ENCODE peak calls at places on chromosome 5, in five cellular contexts. P is GM12878, Q is K562, Y is HepG2, C is HCT116. V is an unnamed sample.

GRCh38 chr5:170861855-170862766 is at the start of gene RANBP17:
- DNase-seq in P (no peak), Q (no peak), Y (no peak), C (peak; percentile 53), V (peak; percentile 88)

GRCh38 chr5:107840161-107840560 is 169.4 kb upstream of the EFNA5 start:
- DNase-seq in P (no peak), Q (no peak), Y (no peak), C (no peak), V (no peak)

GRCh38 chr5:56961746-56962145 is 9.8 kb upstream of the MIER3 start:
- DNase-seq in P (no peak), Q (no peak), Y (no peak), C (no peak), V (no peak)

GRCh38 chr5:97100486-97100885 is 41.9 kb downstream of the LIX1 start:
- DNase-seq in P (no peak), Q (no peak), Y (no peak), C (no peak), V (no peak)

GRCh38 chr5:179261301-179262125 is 83.7 kb downstream of the ADAMTS2 start:
- DNase-seq in P (no peak), Q (peak; percentile 51), Y (peak; percentile 75), C (no peak), V (peak; percentile 81)

GRCh38 chr5:112059601-112060135 is 302.7 kb upstream of the NREP start:
- DNase-seq in P (no peak), Q (no peak), Y (no peak), C (no peak), V (no peak)

GRCh38 chr5:158951951-158952545 is 147.7 kb downstream of the EBF1 start:
- DNase-seq in P (no peak), Q (no peak), Y (no peak), C (no peak), V (peak; percentile 9)

GRCh38 chr5:174454464-174454863 is 269.9 kb upstream of the MSX2 start:
- DNase-seq in P (no peak), Q (no peak), Y (no peak), C (no peak), V (no peak)

GRCh38 chr5:126965061-126965475 is 65.3 kb downstream of the MARCHF3 start:
- DNase-seq in P (peak; percentile 55), Q (no peak), Y (no peak), C (no peak), V (no peak)

GRCh38 chr5:131783357-131783756 is 13.5 kb downstream of the FNIP1 start:
- DNase-seq in P (no peak), Q (no peak), Y (no peak), C (no peak), V (no peak)

GRCh38 chr5:88881566-88881965 is 1.4 kb downstream of the MEF2C start:
- DNase-seq in P (no peak), Q (no peak), Y (no peak), C (no peak), V (no peak)

GRCh38 chr5:160385496-160385895 is 14.4 kb downstream of the FAM200C start:
- DNase-seq in P (no peak), Q (no peak), Y (no peak), C (no peak), V (no peak)

GRCh38 chr5:88045931-88046461 is 222.6 kb downstream of the TMEM161B start:
- DNase-seq in P (no peak), Q (no peak), Y (no peak), C (no peak), V (no peak)

GRCh38 chr5:111746791-111747190 is 10.2 kb downstream of the NREP start:
- DNase-seq in P (no peak), Q (no peak), Y (no peak), C (no peak), V (no peak)

GRCh38 chr5:38420691-38421395 is 135.6 kb downstream of the LIFR start:
- DNase-seq in P (no peak), Q (peak; percentile 58), Y (peak; percentile 54), C (peak; percentile 60), V (no peak)

GRCh38 chr5:6725448-6725847 is 12.2 kb downstream of the TENT4A start:
- DNase-seq in P (no peak), Q (no peak), Y (no peak), C (no peak), V (no peak)

GRCh38 chr5:163252951-163253350 is 184.4 kb upstream of the CCNG1 start:
- DNase-seq in P (no peak), Q (no peak), Y (no peak), C (no peak), V (no peak)

GRCh38 chr5:96931605-96932004 is 4.3 kb upstream of the LNPEP start:
- DNase-seq in P (no peak), Q (no peak), Y (no peak), C (no peak), V (no peak)

GRCh38 chr5:132437604-132438275 is 52.8 kb downstream of the IRF1 start:
- DNase-seq in P (no peak), Q (peak; percentile 90), Y (no peak), C (no peak), V (no peak)

GRCh38 chr5:93299596-93300308 is 281.3 kb downstream of the NR2F1-AS1 start:
- DNase-seq in P (no peak), Q (no peak), Y (no peak), C (no peak), V (peak; percentile 7)

GRCh38 chr5:127216906-127217675 is 73.5 kb upstream of the MEGF10 start:
- DNase-seq in P (no peak), Q (no peak), Y (no peak), C (no peak), V (no peak)

GRCh38 chr5:151685749-151686672 is 704 bp downstream of the SPARC start:
- DNase-seq in P (no peak), Q (no peak), Y (no peak), C (no peak), V (peak; percentile 57)

DNA sequence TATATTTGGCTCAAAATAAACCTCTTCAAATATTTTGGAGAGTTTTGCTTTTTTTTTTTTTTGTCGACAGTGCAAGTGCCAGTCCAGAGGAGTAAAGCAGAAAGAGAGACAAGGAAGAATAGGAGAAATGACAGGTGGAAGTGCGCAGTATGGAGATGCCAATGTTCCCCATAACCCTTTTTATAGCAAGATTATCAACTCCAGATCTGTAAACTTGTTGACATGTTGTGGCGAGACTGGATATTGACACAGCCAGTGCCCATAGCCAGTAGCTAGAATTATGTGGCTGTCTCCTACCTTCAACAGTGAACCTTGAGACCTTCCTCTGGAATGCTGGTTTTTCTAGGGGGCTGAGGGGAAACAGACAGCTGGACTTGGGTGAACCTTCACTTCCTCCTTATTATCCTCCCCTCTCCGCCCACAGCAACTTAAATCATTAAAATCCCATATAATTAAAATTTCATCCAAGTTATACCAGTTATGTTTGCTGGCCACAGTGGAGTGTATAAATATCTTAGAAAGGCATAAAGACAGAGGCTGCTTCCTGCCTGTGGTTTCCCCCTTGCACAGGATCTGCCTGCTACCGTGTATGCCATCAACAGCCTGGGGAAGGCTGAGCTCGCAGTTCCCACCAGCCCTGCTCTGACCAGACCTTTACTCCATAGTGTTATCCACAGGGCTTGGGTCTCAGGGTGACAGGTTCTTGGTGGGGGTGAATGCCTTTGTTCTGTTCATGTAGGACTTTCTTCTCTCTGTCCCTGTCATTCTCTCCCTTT is 112.3 kb upstream of the ANKH start:
- DNase-seq in P (no peak), Q (no peak), Y (no peak), C (no peak), V (no peak)
- H3K4me3 ChIP-seq in P (no peak overlapping the region), Q (no peak overlapping the region), Y (no peak overlapping the region), C (no peak overlapping the region), V (no peak overlapping the region)

GRCh38 chr5:1499851-1500250 is 23.9 kb downstream of the LPCAT1 start:
- DNase-seq in P (no peak), Q (no peak), Y (no peak), C (no peak), V (no peak)
- TF ChIP-seq SRF in P (no peak), Q (no peak), Y (no peak), C (no peak), V (no peak)

GRCh38 chr5:139748505-139748826 is 47.1 kb upstream of the PSD2 start:
- DNase-seq in P (no peak), Q (no peak), Y (no peak), C (no peak), V (no peak)

GRCh38 chr5:139746691-139747582 is 48.7 kb upstream of the PSD2 start:
- DNase-seq in P (peak; percentile 66), Q (no peak), Y (no peak), C (no peak), V (no peak)

GRCh38 chr5:139749242-139749641 is 46.4 kb upstream of the PSD2 start:
- DNase-seq in P (no peak), Q (no peak), Y (no peak), C (no peak), V (no peak)

GRCh38 chr5:139745800-139746690 is 49.6 kb upstream of the PSD2 start:
- DNase-seq in P (no peak), Q (peak; percentile 91), Y (peak; percentile 85), C (peak; percentile 72), V (peak; percentile 89)

DNA sequence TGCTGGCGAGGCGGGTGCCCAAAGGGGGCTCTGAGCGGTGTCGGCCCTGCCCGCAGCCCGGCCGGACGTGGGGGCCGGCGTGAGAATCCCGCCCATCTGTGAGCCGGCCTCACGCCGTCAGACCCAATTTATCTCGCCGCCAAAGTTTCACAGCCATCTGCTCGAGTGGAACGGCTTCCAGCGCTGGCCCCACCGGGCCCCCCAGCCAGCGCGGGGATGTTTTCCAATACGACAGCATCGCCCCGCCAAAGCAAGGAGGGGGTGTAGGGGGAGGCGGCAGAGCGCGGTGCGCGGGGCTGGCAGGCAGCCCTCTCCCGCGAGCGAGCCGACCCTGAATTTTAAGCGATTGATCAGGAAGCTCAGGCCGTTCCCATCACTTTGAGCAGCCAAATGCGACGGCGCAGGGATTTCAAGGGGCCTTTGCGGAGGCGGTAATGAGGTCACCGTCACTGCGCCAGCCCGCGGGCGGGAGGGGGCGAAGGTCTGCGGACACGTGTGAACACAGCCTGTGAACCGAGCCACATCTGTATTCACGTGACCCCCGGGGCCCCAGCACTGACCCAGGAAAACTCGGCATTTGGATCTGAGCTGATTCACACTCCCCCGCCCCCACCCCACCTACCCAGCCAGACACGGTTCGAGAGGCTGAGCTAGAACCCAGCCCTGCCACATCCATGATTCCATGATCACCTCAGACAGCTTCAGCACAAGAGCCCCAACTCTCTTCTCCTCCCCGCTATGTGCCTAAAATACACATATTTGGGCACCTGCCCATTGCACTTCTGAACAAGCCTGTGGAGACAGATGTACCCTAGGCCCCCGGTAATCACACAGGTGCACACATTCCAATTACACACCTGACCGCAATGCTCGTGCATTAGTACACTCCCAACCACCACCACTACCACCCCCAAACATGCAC is 47.8 kb upstream of the PSD2 start:
- DNase-seq in P (no peak), Q (peak; percentile 69), Y (no peak), C (no peak), V (peak; percentile 77)
- TF ChIP-seq JUND in P (peak; percentile 51), Q (peak; percentile 79), Y (no peak), C (no peak), V (no peak)

DNA sequence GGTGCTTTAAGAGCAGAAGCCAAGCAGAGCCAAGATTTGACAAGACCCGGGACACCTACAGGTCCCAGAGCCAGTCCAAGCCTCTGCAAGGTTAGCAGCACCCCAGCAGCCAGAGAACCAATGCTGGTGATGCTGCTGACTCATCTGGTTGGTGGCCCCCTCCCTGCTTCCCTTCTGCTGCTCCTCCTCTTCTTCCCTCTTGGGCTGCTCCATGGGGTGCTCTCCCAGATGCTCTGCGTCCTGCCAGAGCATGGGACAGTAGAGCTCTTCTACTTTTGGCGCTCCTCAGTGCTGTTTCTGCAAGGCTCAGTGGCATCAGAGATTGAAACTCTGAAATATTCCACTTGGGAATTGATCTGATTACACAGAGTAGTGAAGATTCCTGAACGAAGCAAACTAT is 76.1 kb upstream of the SAP30L start:
- DNase-seq in P (no peak), Q (peak; percentile 30), Y (no peak), C (no peak), V (no peak)
- H3K4me3 ChIP-seq in P (no peak overlapping the region), Q (no peak overlapping the region), Y (no peak overlapping the region), C (peak overlapping the region; percentile 14), V (no peak overlapping the region)